ENCODE peak calls at places on chromosomes 5 and 9, in seven cellular contexts. D, S, Y, R, C, L and V are unnamed samples. For H3K9me3, the result is how much of the 10 kb centered on the place peaks cover.

GRCh38 chr5:74895906-74896305 is 29.7 kb upstream of the FAM169A start:
- DNase-seq in D (no peak), S (peak), Y (peak), R (no peak), C (peak), L (no peak), V (no peak)

GRCh38 chr5:15897609-15898008 is 282.0 kb downstream of the MARCHF11 start:
- DNase-seq in D (no peak), S (no peak), Y (peak), R (no peak), C (no peak), L (no peak), V (no peak)

GRCh38 chr5:119417891-119418781 is 34.2 kb upstream of the HSD17B4 start:
- DNase-seq in D (no peak), S (no peak), Y (peak), R (no peak), C (no peak), L (no peak), V (no peak)

GRCh38 chr9:127561491-127562270 is 50.4 kb upstream of the STXBP1 start:
- DNase-seq in D (no peak), S (peak), Y (peak), R (no peak), C (peak), L (no peak), V (no peak)

GRCh38 chr9:93126151-93126781 is 7.8 kb downstream of the NINJ1 start:
- DNase-seq in D (no peak), S (peak), Y (no peak), R (no peak), C (no peak), L (peak), V (no peak)

GRCh38 chr5:74622122-74622521 is 18.4 kb downstream of the ENC1 start:
- DNase-seq in D (no peak), S (no peak), Y (no peak), R (no peak), C (no peak), L (no peak), V (no peak)

GRCh38 chr9:27528886-27529315 is 713 bp downstream of the MOB3B start:
- DNase-seq in D (peak), S (peak), Y (no peak), R (no peak), C (no peak), L (peak), V (peak)

GRCh38 chr9:10108815-10109214 is 504.0 kb downstream of the PTPRD start:
- DNase-seq in D (peak), S (no peak), Y (no peak), R (no peak), C (no peak), L (no peak), V (no peak)

GRCh38 chr5:178137991-178138390 is 7.2 kb downstream of the RMND5B start:
- DNase-seq in D (no peak), S (no peak), Y (no peak), R (no peak), C (no peak), L (no peak), V (no peak)

GRCh38 chr5:3122216-3122615 is 370.7 kb upstream of the IRX2 start:
- DNase-seq in D (no peak), S (no peak), Y (no peak), R (no peak), C (no peak), L (no peak), V (no peak)

GRCh38 chr5:55570026-55570425 is 35.3 kb upstream of the PLPP1 start:
- DNase-seq in D (no peak), S (no peak), Y (peak), R (no peak), C (no peak), L (no peak), V (no peak)

GRCh38 chr9:34637356-34638137 is at the start of gene SIGMAR1:
- DNase-seq in D (peak), S (peak), Y (peak), R (peak), C (peak), L (peak), V (peak)

GRCh38 chr9:138047469-138048040 is 170.0 kb downstream of the CACNA1B start:
- DNase-seq in D (peak), S (peak), Y (no peak), R (no peak), C (no peak), L (no peak), V (no peak)

GRCh38 chr5:135705230-135705631 is 126.4 kb upstream of the CXCL14 start:
- DNase-seq in D (peak), S (no peak), Y (peak), R (no peak), C (no peak), L (no peak), V (no peak)

GRCh38 chr9:93902780-93903655 is 52.1 kb downstream of the BARX1 start:
- DNase-seq in D (no peak), S (peak), Y (no peak), R (no peak), C (no peak), L (peak), V (no peak)

GRCh38 chr5:142844881-142845280 is 74.7 kb downstream of the ARHGAP26 start:
- DNase-seq in D (no peak), S (no peak), Y (no peak), R (no peak), C (no peak), L (no peak), V (no peak)

GRCh38 chr9:74951725-74952151 is 974 bp downstream of the C9orf40 start:
- DNase-seq in D (peak), S (peak), Y (peak), R (peak), C (peak), L (peak), V (peak)

GRCh38 chr5:18745591-18745987 is 1111.3 kb downstream of the TAF11L14 start:
- DNase-seq in D (no peak), S (no peak), Y (no peak), R (no peak), C (no peak), L (peak), V (no peak)

GRCh38 chr5:174371600-174372094 is 326.1 kb downstream of the NSG2 start:
- DNase-seq in D (no peak), S (no peak), Y (no peak), R (no peak), C (no peak), L (no peak), V (no peak)

GRCh38 chr9:7653262-7653661 is 146.3 kb downstream of the DMAC1 start:
- DNase-seq in D (no peak), S (no peak), Y (no peak), R (no peak), C (no peak), L (no peak), V (no peak)

GRCh38 chr5:159902444-159903121 is 13.7 kb upstream of the ADRA1B start:
- DNase-seq in D (no peak), S (no peak), Y (peak), R (no peak), C (no peak), L (no peak), V (no peak)

GRCh38 chr5:150616024-150616470 is 24.4 kb upstream of the SYNPO start:
- DNase-seq in D (no peak), S (no peak), Y (no peak), R (no peak), C (peak), L (no peak), V (no peak)

GRCh38 chr5:88787856-88788255 is 95.1 kb downstream of the MEF2C start:
- DNase-seq in D (no peak), S (no peak), Y (no peak), R (no peak), C (no peak), L (no peak), V (no peak)

GRCh38 chr9:84169240-84169639 is 171.3 kb downstream of the SLC28A3 start:
- DNase-seq in D (no peak), S (no peak), Y (peak), R (no peak), C (no peak), L (no peak), V (no peak)

GRCh38 chr9:81455417-81455816 is 233.9 kb downstream of the TLE1 start:
- DNase-seq in D (no peak), S (no peak), Y (no peak), R (no peak), C (no peak), L (no peak), V (no peak)

GRCh38 chr9:97109194-97109811 is 70.4 kb upstream of the CTSV start:
- DNase-seq in D (peak), S (no peak), Y (peak), R (no peak), C (no peak), L (no peak), V (no peak)

GRCh38 chr5:90135979-90136378 is 273.6 kb downstream of the CETN3 start:
- DNase-seq in D (no peak), S (no peak), Y (no peak), R (no peak), C (no peak), L (no peak), V (no peak)

GRCh38 chr9:98381311-98382103 is 126.1 kb upstream of the TBC1D2 start:
- DNase-seq in D (no peak), S (no peak), Y (no peak), R (no peak), C (no peak), L (no peak), V (no peak)

GRCh38 chr5:113061851-113062631 is 85.4 kb downstream of the DCP2 start:
- DNase-seq in D (no peak), S (no peak), Y (peak), R (no peak), C (no peak), L (no peak), V (no peak)

GRCh38 chr9:27539479-27540441 is 10.1 kb upstream of the MOB3B start:
- DNase-seq in D (no peak), S (no peak), Y (peak), R (no peak), C (no peak), L (no peak), V (no peak)

GRCh38 chr9:89497181-89497963 is 541 bp downstream of the SEMA4D start:
- DNase-seq in D (peak), S (no peak), Y (no peak), R (no peak), C (no peak), L (peak), V (no peak)

GRCh38 chr9:89498845-89499480 is 1.1 kb upstream of the SEMA4D start:
- DNase-seq in D (no peak), S (no peak), Y (no peak), R (peak), C (no peak), L (peak), V (no peak)

GRCh38 chr9:89500008-89500407 is 2.1 kb upstream of the SEMA4D start:
- DNase-seq in D (no peak), S (no peak), Y (no peak), R (no peak), C (no peak), L (no peak), V (no peak)

GRCh38 chr9:89496645-89497044 is 1.3 kb downstream of the SEMA4D start:
- DNase-seq in D (no peak), S (no peak), Y (no peak), R (peak), C (no peak), L (peak), V (no peak)

DNA sequence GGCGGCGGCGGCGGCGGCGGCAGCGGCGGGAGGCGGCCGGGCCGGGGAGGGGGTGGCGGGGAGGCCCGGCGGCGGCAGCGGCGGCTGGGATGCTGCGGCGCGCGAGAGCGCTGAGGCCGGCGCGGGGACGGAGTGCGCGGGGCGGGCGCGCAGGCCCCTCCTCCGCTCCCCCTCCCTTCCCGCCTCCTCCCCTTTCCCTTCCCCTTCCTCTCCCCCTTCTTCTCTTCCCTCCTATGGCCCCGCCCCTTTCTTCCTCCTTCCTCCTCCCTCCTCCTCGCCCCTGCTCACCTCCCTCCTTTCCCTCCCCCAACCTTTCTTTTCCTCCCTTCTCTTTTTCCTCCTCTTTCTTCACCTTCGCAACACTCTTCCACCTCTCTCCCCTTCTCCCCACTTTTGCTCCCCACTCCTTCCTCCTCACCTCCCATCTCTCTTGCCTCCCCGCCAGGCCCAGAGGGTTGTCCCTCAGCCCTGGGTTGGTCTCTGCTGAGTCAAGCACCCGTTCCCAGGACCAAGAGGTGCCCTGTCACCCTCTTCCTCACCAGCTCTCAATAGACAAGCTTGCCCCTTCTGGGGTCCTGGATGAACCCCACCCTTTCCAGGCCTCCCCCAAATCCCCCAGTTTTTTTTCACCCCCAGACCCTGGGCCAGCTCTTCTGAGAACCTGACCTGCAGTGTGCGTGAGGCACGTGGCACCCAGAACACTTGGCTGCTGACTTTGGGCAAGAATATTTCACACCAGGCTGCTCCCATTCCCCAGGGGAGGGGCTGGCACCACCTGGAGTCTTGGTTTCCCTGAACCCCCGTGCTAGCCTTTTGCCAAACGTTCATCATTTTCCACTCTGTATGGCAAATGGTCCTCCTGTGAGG is at the start of gene SEMA4D:
- DNase-seq in D (peak), S (peak), Y (peak), R (peak), C (peak), L (peak), V (peak)
- H3K27ac ChIP-seq in D (peak), S (peak), Y (no peak), R (peak), C (peak), L (peak), V (peak)

DNA sequence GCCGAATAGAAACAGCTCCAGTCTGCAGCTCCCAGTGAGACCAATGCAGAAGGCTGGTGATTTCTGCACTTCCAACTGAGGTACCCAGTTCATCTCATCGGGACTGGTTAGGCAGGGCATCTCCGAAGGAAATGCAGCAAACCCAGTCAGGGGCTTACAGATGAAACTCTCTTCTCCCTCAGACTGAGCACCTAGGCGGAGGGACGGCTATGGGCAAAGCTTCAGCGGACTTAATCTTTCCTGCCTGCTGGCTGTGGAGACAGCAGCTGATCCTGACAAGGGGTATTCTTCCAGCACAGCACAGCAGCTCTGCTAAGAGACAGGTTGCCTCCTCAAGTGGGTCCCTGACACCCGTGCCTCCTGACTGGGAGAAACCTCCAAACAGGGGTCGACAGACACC is 330.9 kb downstream of the DNAH5 start:
- DNase-seq in D (no peak), S (no peak), Y (no peak), R (no peak), C (no peak), L (no peak), V (no peak)
- H3K9me3 ChIP-seq in D (under half), S (under half), Y (under half), R (under half), C (under half), L (under half), V (under half)

DNA sequence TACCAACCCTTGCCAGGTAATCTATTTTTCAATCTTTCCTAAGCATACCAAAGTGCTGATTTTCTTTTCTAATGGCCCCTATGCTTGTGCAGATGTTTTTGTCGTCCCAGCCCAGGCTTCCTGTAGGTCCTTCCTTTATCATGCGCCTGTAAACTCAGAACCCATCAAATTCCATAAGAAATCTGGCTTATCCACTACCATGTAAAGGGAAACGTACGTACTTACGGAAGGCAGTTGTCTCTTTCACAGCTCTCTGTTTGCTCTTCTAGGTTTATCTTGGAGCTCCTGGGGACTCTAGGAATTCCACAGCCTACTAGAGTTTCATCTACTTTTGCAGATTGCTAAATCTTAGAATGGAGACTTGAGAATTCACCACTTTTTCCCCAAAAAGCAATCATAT is 9.0 kb downstream of the BRINP1 start:
- DNase-seq in D (no peak), S (no peak), Y (no peak), R (no peak), C (no peak), L (no peak), V (no peak)
- H3K27ac ChIP-seq in D (no peak), S (no peak), Y (no peak), R (no peak), C (no peak), L (no peak), V (no peak)

GRCh38 chr9:11149065-11149464 is 536.3 kb upstream of the PTPRD start:
- DNase-seq in D (no peak), S (no peak), Y (no peak), R (no peak), C (no peak), L (no peak), V (no peak)
- H3K9me3 ChIP-seq in D (under half), S (under half), Y (under half), R (under half), C (under half), L (under half), V (under half)

GRCh38 chr5:122054266-122054665 is 23.8 kb downstream of the LOX start:
- DNase-seq in D (no peak), S (no peak), Y (no peak), R (no peak), C (no peak), L (no peak), V (no peak)
- H3K27ac ChIP-seq in D (no peak), S (no peak), Y (no peak), R (no peak), C (no peak), L (no peak), V (no peak)

GRCh38 chr9:135914921-135915320 is 7.6 kb upstream of the CAMSAP1 start:
- DNase-seq in D (no peak), S (peak), Y (peak), R (no peak), C (no peak), L (peak), V (no peak)
- H3K9me3 ChIP-seq in D (under half), S (under half), Y (under half), R (under half), C (under half), L (half or more), V (half or more)